ENCODE peak calls at places on chromosomes 5 and 9, in five cellular contexts. H is testis, Y is lower leg skin, M is heart left ventricle, L is spleen. C is an unnamed sample.
A peak's percentile ranks its signal among the peaks of the same experiment; 100 is the strongest.

GRCh38 chr5:36875789-36876388 is 680 bp upstream of the NIPBL start:
- DNase-seq in H (peak; percentile 86), Y (peak; percentile 94), M (peak; percentile 84), L (peak; percentile 97), C (peak; percentile 79)

GRCh38 chr5:6404129-6404528 is 25.8 kb upstream of the MED10 start:
- DNase-seq in H (no peak), Y (no peak), M (no peak), L (no peak), C (no peak)

GRCh38 chr5:116521173-116521872 is 53.3 kb downstream of the SEMA6A start:
- DNase-seq in H (no peak), Y (no peak), M (peak; percentile 59), L (no peak), C (no peak)

GRCh38 chr9:16343249-16344237 is 526.9 kb downstream of the BNC2 start:
- DNase-seq in H (peak; percentile 45), Y (no peak), M (no peak), L (no peak), C (peak; percentile 55)

GRCh38 chr9:32989651-32990050 is 11.8 kb downstream of the APTX start:
- DNase-seq in H (no peak), Y (no peak), M (no peak), L (no peak), C (no peak)

GRCh38 chr9:106075568-106075967 is 381.2 kb downstream of the TMEM38B start:
- DNase-seq in H (no peak), Y (no peak), M (no peak), L (no peak), C (no peak)

GRCh38 chr5:72151646-72152045 is 44.4 kb downstream of the MAP1B start:
- DNase-seq in H (no peak), Y (no peak), M (no peak), L (no peak), C (no peak)

GRCh38 chr5:143064207-143064606 is 294.0 kb downstream of the ARHGAP26 start:
- DNase-seq in H (no peak), Y (no peak), M (no peak), L (no peak), C (no peak)

GRCh38 chr9:132733133-132733815 is 63.0 kb downstream of the GTF3C4 start:
- DNase-seq in H (no peak), Y (no peak), M (no peak), L (no peak), C (no peak)

GRCh38 chr5:118554991-118555390 is 433.4 kb downstream of the DTWD2 start:
- DNase-seq in H (no peak), Y (no peak), M (no peak), L (no peak), C (no peak)

GRCh38 chr5:73188764-73189521 is 15.9 kb downstream of the TMEM174 start:
- DNase-seq in H (no peak), Y (no peak), M (no peak), L (no peak), C (no peak)

GRCh38 chr5:1246711-1247431 is 21.7 kb downstream of the SLC6A18 start:
- DNase-seq in H (peak; percentile 60), Y (no peak), M (peak; percentile 46), L (no peak), C (peak; percentile 31)

GRCh38 chr9:78542491-78543175 is 245.7 kb downstream of the PSAT1 start:
- DNase-seq in H (no peak), Y (no peak), M (no peak), L (no peak), C (no peak)

GRCh38 chr9:21078702-21079101 is 960 bp upstream of the IFNB1 start:
- DNase-seq in H (no peak), Y (no peak), M (no peak), L (no peak), C (no peak)

GRCh38 chr5:158464383-158464782 is 605.4 kb upstream of the CLINT1 start:
- DNase-seq in H (no peak), Y (no peak), M (no peak), L (no peak), C (no peak)

GRCh38 chr9:85658716-85659115 is 83.0 kb downstream of the AGTPBP1 start:
- DNase-seq in H (no peak), Y (no peak), M (no peak), L (no peak), C (no peak)

GRCh38 chr9:87479801-87480201 is 17.9 kb upstream of the DAPK1 start:
- DNase-seq in H (no peak), Y (no peak), M (no peak), L (no peak), C (peak; percentile 43)

GRCh38 chr9:16310288-16311145 is 560.0 kb downstream of the BNC2 start:
- DNase-seq in H (peak; percentile 37), Y (peak; percentile 76), M (no peak), L (no peak), C (no peak)

GRCh38 chr5:1005362-1005851 is 3.2 kb upstream of the NKD2 start:
- DNase-seq in H (no peak), Y (peak; percentile 77), M (peak; percentile 34), L (peak; percentile 72), C (no peak)

GRCh38 chr9:14323083-14323968 is 9.4 kb upstream of the NFIB start:
- DNase-seq in H (no peak), Y (no peak), M (no peak), L (no peak), C (no peak)

GRCh38 chr9:34254966-34255825 is 73.9 kb downstream of the KIF24 start:
- DNase-seq in H (peak; percentile 78), Y (peak; percentile 66), M (peak; percentile 45), L (no peak), C (peak; percentile 53)

GRCh38 chr9:126287467-126287866 is 39.2 kb upstream of the MVB12B start:
- DNase-seq in H (no peak), Y (peak; percentile 54), M (no peak), L (no peak), C (no peak)

GRCh38 chr5:33068786-33069185 is 357.7 kb downstream of the NPR3 start:
- DNase-seq in H (no peak), Y (no peak), M (no peak), L (no peak), C (no peak)

GRCh38 chr5:171207256-171207866 is 101.7 kb upstream of the TLX3 start:
- DNase-seq in H (peak; percentile 16), Y (no peak), M (no peak), L (no peak), C (no peak)

GRCh38 chr5:115599924-115600323 is 2.4 kb downstream of the TICAM2 start:
- DNase-seq in H (no peak), Y (no peak), M (no peak), L (no peak), C (no peak)

GRCh38 chr9:68825755-68826500 is 120.9 kb downstream of the PIP5K1B start:
- DNase-seq in H (no peak), Y (no peak), M (no peak), L (no peak), C (no peak)

GRCh38 chr5:83036991-83037390 is 40.2 kb downstream of the TMEM167A start:
- DNase-seq in H (no peak), Y (no peak), M (no peak), L (no peak), C (no peak)

GRCh38 chr5:35899805-35900204 is 38.6 kb downstream of the CAPSL start:
- DNase-seq in H (no peak), Y (no peak), M (no peak), L (no peak), C (no peak)

GRCh38 chr5:39201795-39202593 is 17.4 kb downstream of the FYB1 start:
- DNase-seq in H (no peak), Y (no peak), M (no peak), L (no peak), C (no peak)

GRCh38 chr5:39201160-39201794 is 18.1 kb downstream of the FYB1 start:
- DNase-seq in H (no peak), Y (no peak), M (no peak), L (no peak), C (no peak)

GRCh38 chr5:39203951-39204350 is 15.4 kb downstream of the FYB1 start:
- DNase-seq in H (no peak), Y (no peak), M (no peak), L (no peak), C (no peak)

GRCh38 chr5:39203291-39203922 is 16.0 kb downstream of the FYB1 start:
- DNase-seq in H (no peak), Y (no peak), M (no peak), L (no peak), C (no peak)

GRCh38 chr5:39202594-39203290 is 16.6 kb downstream of the FYB1 start:
- DNase-seq in H (no peak), Y (peak; percentile 64), M (no peak), L (no peak), C (no peak)
- H3K4me3 ChIP-seq in H (no peak overlapping the region), Y (no peak overlapping the region), M (no peak overlapping the region), L (peak overlapping the region; percentile 40), C (no peak overlapping the region)

DNA sequence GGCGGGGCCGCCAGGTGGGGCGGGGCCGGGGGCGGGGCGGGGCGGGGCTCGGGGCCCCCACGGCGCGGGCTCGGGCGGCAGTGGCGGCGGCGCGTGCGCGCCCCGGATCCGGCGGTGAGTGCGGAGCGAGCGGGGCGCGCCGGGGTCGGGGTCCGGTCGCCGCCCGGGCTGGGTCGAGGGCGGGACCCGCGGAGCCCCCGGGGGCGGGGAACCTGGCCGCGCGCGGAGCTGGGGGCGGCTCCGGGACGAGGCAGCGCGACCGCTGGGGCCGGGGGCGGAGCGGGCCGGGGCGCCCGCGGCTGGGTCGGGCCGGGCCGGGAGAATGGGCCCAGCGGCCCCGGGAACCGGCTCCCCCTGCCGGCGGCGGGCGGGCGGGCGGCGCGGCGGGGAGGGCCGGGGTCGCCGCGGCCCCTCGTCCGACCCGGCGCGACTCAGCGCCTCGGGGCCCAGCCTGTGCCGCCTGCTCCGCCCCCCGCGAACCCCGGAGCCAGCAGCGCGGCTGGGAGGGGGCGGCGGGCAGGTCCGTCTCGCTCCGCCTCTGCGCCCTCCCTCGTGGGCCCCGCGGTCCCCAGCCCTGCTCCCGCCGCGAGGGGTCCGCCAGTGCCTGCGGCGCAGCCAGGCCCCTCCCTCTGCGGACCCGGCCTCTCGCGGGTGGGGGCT is 3.1 kb downstream of the EGFL7 start:
- DNase-seq in H (no peak), Y (no peak), M (no peak), L (no peak), C (no peak)
- TF ChIP-seq POLR2A in H (no peak), Y (no peak), M (no peak), L (no peak), C (no peak)

DNA sequence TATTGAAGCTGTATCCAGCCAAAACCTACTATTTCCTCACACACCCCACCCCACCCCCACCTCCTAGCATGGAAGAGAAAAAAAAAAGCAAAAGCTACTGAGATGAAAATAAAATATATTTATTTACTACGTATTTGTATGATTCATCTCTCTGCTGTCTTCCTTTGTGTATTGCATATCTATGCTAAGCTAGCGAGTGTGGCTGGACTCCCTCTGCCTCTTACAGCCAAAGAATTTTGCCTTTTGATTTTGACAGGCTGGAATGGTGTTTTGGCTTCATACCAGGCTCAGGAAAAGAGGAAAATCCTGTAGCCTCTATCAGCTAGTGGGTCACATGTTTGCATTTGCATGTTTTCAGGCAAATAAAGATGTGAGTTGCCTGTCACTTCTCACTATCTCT is 2.2 kb downstream of the ABLIM3 start:
- DNase-seq in H (no peak), Y (no peak), M (no peak), L (no peak), C (peak; percentile 56)
- H3K4me3 ChIP-seq in H (no peak overlapping the region), Y (no peak overlapping the region), M (peak overlapping the region; percentile 92), L (no peak overlapping the region), C (no peak overlapping the region)

DNA sequence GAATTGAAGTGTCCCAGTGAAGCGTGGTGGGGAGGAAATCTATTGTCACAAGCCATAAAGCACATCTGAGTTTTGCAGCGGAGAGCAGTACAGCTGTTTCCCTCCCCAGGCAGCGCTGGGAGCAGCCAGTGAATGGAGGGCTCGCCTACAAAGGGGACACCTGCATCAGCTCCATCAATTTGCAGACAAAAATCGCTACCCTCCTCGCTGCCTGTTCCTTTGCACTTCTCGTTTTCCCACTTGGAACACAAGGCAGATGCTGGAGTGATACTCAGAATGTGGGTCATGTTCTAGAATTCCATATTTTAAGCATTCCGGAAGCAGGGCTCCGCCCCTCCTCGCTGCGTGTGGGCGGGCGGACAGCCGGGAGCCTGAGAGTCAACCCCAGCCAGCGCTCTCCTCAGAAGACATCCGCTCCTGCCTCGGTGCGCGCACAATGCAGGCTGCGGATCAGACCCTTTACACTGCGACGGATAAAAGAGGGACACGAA is 92.1 kb downstream of the LMNB1 start:
- DNase-seq in H (peak; percentile 46), Y (no peak), M (peak; percentile 55), L (no peak), C (no peak)
- TF ChIP-seq POLR2A in H (no peak), Y (no peak), M (no peak), L (no peak), C (no peak)

C was measured in adrenal gland.